ENCODE peak calls at places on chromosomes 6 and 20, in five cellular contexts. Z is CD8-positive, alpha-beta memory T cell; H is cardiac muscle cell; I is astrocyte; J is hepatocyte. M is an unnamed sample.

GRCh38 chr6:133730881-133731280 is 158.0 kb upstream of the TCF21 start:
- DNase-seq in Z (no peak), H (peak; percentile 5), I (peak; percentile 10), J (no peak), M (no peak)

GRCh38 chr6:10314163-10314955 is 100.5 kb downstream of the TFAP2A start:
- DNase-seq in Z (no peak), H (no peak), I (no peak), J (no peak), M (no peak)

GRCh38 chr6:87848616-87849015 is 146.6 kb upstream of the AKIRIN2 start:
- DNase-seq in Z (no peak), H (peak; percentile 29), I (no peak), J (peak; percentile 39), M (no peak)

GRCh38 chr20:47127986-47128385 is 228.5 kb downstream of the ZMYND8 start:
- DNase-seq in Z (no peak), H (no peak), I (no peak), J (no peak), M (no peak)

GRCh38 chr6:159577564-159577963 is 115.5 kb downstream of the SOD2 start:
- DNase-seq in Z (no peak), H (no peak), I (peak; percentile 88), J (no peak), M (peak; percentile 86)

GRCh38 chr20:34998331-34998950 is 42.8 kb downstream of the MYH7B start:
- DNase-seq in Z (no peak), H (no peak), I (no peak), J (no peak), M (no peak)

GRCh38 chr20:48889155-48889790 is 32.2 kb upstream of the ARFGEF2 start:
- DNase-seq in Z (no peak), H (no peak), I (no peak), J (no peak), M (no peak)

GRCh38 chr6:70314240-70314639 is 11.4 kb upstream of the COL9A1 start:
- DNase-seq in Z (no peak), H (peak; percentile 12), I (no peak), J (peak; percentile 18), M (no peak)

GRCh38 chr6:157904999-157905398 is 76.7 kb upstream of the SYNJ2 start:
- DNase-seq in Z (no peak), H (no peak), I (no peak), J (no peak), M (no peak)

GRCh38 chr20:20343886-20344381 is 24.0 kb upstream of the INSM1 start:
- DNase-seq in Z (no peak), H (no peak), I (no peak), J (no peak), M (no peak)

DNA sequence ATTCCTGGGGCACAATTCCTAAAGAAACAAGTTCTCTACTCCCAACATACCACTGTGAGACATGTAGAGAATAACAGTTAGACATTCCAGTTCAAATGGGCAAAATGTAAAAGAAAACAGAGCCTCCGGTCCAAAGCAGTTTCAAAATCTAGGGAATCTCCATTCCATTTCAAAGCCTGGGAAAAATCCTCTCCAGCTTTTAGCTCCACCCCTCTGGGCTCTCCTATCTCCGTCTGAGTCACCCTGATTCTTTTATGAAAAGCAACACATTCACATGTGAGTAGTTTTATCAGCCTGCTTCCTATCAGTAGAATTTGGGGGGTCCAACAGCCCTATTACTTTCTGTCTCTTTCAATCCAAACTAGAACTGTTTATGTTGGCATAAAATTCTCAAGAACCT is 3.7 kb downstream of the CSNK2A1 start:
- DNase-seq in Z (no peak), H (peak; percentile 72), I (peak; percentile 64), J (peak; percentile 79), M (no peak)
- H3K4me3 ChIP-seq in Z (no peak overlapping the region), H (no peak overlapping the region), I (no peak overlapping the region), J (no peak overlapping the region), M (no peak overlapping the region)

GRCh38 chr20:9332783-9333482 is 181.5 kb upstream of the LAMP5 start:
- DNase-seq in Z (no peak), H (no peak), I (no peak), J (no peak), M (no peak)
- H3K4me3 ChIP-seq in Z (no peak overlapping the region), H (no peak overlapping the region), I (no peak overlapping the region), J (no peak overlapping the region), M (no peak overlapping the region)

GRCh38 chr6:64904616-64905015 is 802.4 kb downstream of the EYS start:
- DNase-seq in Z (no peak), H (no peak), I (no peak), J (no peak), M (no peak)
- H3K4me3 ChIP-seq in Z (no peak overlapping the region), H (no peak overlapping the region), I (no peak overlapping the region), J (no peak overlapping the region), M (no peak overlapping the region)

DNA sequence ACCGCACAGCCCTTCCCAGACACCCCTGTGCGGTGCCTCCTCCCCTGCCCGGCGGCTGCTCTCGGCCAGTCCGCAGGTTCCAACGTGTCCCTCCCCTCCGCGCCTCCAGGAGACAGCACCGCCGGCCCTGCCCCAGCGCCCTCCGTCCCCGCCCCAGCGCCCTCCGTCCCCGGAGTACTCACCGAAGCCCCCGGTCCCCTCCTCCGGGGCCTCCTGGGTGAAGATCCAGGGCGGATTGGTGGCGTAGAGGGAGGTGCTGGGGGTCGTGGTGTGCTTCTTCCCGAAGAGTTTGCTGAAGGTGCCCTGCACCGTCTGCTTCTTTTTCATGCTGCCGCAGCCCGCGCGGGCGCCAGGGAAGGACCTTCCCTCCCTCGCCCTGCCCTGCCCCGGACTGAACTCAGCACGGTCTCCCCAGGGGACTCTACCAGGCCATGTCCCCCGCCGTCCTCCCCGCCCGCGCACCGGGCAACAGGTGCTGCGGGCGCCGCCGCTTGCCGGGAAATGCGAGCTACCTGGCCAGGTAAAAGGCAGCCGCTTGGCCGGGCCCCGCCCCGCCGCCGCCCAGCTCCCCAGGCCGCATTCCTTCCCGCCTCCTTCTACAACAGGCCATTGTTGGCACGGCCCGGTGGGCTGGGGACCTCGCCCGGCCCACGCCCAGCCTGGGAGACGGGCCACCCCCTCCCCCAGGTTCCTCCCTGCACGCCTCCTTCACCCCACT is at the start of gene C6orf132:
- DNase-seq in Z (no peak), H (peak; percentile 45), I (no peak), J (peak; percentile 86), M (no peak)
- H3K4me3 ChIP-seq in Z (no peak within 1 kb of the TSS), H (peak within 1 kb of the TSS; percentile 48), I (peak within 1 kb of the TSS; percentile 69), J (peak within 1 kb of the TSS; percentile 93), M (peak within 1 kb of the TSS; percentile 61)

DNA sequence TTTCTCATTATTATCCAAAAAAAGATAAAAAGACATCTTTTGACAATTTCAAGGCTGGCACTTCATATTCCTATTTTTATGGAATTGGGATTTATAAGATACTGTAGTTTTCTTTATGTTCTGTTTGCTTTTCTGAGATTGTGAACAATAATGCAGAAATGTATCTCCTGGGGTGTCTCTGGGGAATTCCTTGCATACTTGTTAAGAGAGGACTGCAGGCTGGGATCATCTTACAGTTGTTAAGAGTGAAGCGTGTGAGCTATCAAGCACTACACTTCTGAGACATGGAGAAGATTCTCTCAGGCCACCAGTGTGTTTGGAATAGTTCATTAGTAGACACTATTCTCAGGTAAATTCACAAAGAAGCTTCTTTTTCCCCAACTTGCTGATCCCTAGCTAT is 963.3 kb upstream of the GJE1 start:
- DNase-seq in Z (no peak), H (peak; percentile 66), I (peak; percentile 72), J (no peak), M (no peak)
- H3K4me3 ChIP-seq in Z (no peak overlapping the region), H (no peak overlapping the region), I (no peak overlapping the region), J (no peak overlapping the region), M (no peak overlapping the region)

DNA sequence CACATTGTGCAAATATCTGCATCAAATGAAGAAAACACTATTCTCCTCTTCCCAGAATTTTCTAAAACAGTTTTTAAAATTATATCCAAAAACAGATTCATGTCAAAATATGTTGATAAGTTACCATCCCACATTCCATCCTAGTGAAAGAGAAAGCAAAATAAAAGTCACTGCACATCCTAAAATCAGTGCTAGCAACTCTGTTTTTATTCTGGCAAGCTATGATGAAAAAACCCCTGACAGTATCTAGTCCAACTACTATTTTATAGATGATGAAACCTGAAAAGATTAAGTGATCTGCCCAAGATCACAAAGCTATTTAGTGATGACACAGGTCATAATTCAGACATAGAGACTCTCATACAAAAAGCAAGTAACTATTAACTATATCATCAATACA is 190.3 kb upstream of the SHLD1 start:
- DNase-seq in Z (no peak), H (no peak), I (no peak), J (no peak), M (no peak)
- H3K4me3 ChIP-seq in Z (no peak overlapping the region), H (no peak overlapping the region), I (no peak overlapping the region), J (no peak overlapping the region), M (no peak overlapping the region)

DNA sequence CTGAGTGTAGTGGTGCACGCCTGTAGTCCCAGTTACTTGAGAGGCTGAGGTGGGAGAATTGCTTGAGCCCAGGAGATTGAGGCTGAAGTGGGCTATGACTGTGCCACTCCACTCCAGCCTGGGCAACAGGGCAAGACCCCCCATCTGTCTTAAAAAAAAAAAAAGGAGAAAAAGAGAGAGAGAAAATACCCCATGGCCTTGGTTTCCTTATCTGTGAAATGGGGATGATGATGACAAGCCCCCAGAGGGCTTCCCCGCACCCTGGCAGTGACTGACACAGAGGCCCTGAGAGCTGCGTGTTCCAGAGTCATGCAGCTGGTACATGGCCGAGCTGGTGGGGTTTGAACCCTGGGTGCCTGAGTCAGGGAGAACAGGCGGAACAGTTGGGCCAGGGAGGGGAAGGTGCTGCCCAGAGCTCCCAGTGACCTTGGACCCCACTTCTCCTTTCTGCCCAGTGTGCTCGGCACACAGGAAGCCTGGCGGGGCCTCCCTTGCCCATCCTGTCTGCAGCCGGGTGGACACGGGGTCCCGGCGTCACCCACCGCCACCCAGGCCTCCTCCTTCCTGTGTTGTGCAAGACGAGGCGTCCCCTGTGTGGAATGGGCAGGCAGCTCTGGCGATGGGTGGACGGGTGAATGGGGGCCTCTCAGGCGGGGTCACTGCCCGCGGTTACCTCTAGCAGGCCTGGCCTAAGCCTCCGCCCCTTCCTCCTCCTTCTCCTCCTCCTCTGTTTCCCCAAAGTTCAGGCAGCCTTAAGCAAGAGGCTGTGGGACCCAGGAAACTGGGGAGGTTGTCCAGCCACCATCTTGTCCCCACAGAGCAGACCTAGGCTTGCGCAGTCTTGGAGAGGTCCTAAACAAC is 84.2 kb downstream of the CEBPB start:
- DNase-seq in Z (no peak), H (no peak), I (no peak), J (no peak), M (no peak)
- H3K4me3 ChIP-seq in Z (no peak overlapping the region), H (no peak overlapping the region), I (no peak overlapping the region), J (no peak overlapping the region), M (no peak overlapping the region)